ENCODE peak calls at places on chromosomes 12 and 14, in nine cellular contexts. E is GM23248, I is GM23338, W is PC-3, V is HCT116, D is OCI-LY7, N is MM.1S, M is neural progenitor cell, Z is SK-N-SH. K is an unnamed sample.

GRCh38 chr12:115944851-115945496 is 332.5 kb downstream of the MED13L start:
- DNase-seq in D (no peak), Z (no peak), E (no peak), M (no peak), I (no peak), W (no peak), N (no peak), V (no peak), K (no peak)

GRCh38 chr14:24194186-24194872 is 912 bp downstream of the TM9SF1 start:
- DNase-seq in M (no peak), Z (no peak), N (no peak), E (no peak), V (no peak), W (no peak), I (no peak), D (no peak), K (no peak)

GRCh38 chr12:70267550-70267949 is 24.3 kb downstream of the CNOT2 start:
- DNase-seq in N (no peak), Z (no peak), V (no peak), D (peak), M (no peak), W (no peak), E (peak), I (no peak), K (no peak)

GRCh38 chr14:40218282-40218941 is 786.2 kb upstream of the FBXO33 start:
- DNase-seq in D (peak), M (no peak), I (no peak), Z (no peak), E (no peak), W (peak), N (peak), V (no peak), K (no peak)

GRCh38 chr14:75454963-75455546 is 27.2 kb downstream of the JDP2 start:
- DNase-seq in I (no peak), D (no peak), N (no peak), E (peak), Z (peak), V (no peak), W (peak), M (no peak), K (peak)

GRCh38 chr12:50297996-50298395 is 14.7 kb upstream of the LIMA1 start:
- DNase-seq in D (no peak), W (peak), N (no peak), V (no peak), I (no peak), Z (no peak), E (no peak), M (no peak), K (peak)

GRCh38 chr12:57583008-57583831 is 7.8 kb upstream of the PIP4K2C start:
- DNase-seq in I (peak), E (peak), D (peak), M (peak), V (peak), N (peak), Z (peak), W (peak), K (peak)

GRCh38 chr12:100584261-100584660 is 10.8 kb downstream of the GAS2L3 start:
- DNase-seq in W (no peak), E (no peak), N (no peak), D (no peak), M (no peak), V (no peak), I (no peak), Z (no peak), K (no peak)

GRCh38 chr12:124347805-124348658 is 53.1 kb downstream of the RFLNA start:
- DNase-seq in I (peak), E (peak), M (peak), V (no peak), Z (peak), D (peak), N (no peak), W (no peak), K (no peak)

GRCh38 chr14:29016050-29016900 is 249.7 kb downstream of the FOXG1 start:
- DNase-seq in N (peak), M (peak), D (peak), V (no peak), E (peak), Z (peak), I (peak), W (peak), K (peak)

GRCh38 chr12:6554990-6555691 is 701 bp downstream of the IFFO1 start:
- DNase-seq in V (no peak), N (no peak), I (no peak), Z (peak), M (peak), W (no peak), E (peak), D (peak), K (no peak)

GRCh38 chr12:104415308-104415980 is 41.3 kb upstream of the CHST11 start:
- DNase-seq in N (no peak), Z (no peak), V (no peak), W (no peak), D (no peak), E (no peak), I (no peak), M (no peak), K (no peak)

GRCh38 chr14:74249433-74250375 is 10.5 kb downstream of the VSX2 start:
- DNase-seq in Z (no peak), M (no peak), W (peak), I (no peak), V (no peak), N (no peak), D (no peak), E (no peak), K (no peak)

GRCh38 chr12:81010641-81011040 is 67.2 kb upstream of the ACSS3 start:
- DNase-seq in Z (no peak), V (no peak), N (no peak), D (no peak), E (peak), I (no peak), M (no peak), W (no peak), K (no peak)

DNA sequence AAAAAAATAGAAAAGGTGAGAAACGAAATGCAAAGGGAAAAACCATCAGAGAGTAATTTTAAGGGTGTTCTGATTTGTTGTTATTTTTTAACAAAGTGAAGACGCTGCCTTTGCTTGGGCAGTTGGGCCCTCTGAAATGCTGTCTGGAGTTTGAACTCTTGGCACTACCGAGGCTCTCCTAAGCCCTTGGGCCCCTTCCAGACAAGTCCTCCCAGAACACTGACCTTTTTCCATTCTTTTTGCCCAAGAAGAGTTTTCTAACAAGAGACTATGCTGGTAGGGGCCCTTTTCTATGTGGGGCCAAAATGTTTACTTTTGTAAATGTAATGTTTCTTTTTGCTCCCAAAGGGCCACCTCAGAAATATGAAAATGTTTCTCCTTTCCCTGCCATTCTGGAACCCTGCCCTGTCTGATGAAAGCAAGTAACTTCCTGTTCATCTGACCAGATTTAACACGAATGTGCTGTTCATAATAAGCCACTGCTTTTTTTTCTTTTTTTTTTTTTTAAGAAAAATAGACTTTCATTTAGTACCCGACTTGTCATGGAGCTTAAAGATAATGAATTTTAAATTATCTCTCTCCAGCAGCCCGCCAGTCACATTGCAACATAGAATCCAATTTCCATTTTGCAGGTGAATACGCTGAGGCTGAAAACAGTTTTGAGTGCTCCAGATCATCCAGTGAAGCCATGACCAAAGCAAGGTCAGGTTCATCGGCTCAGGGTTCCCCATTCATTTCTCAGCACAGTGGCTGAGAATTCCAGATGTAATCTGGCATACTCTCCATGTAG is 170.0 kb downstream of the DPF3 start:
- DNase-seq in W (no peak), N (no peak), I (no peak), M (no peak), D (no peak), V (no peak), Z (no peak), E (peak), K (no peak)
- H3K4me3 ChIP-seq in W (no peak), N (no peak), I (no peak), M (no peak), D (no peak), V (no peak), Z (no peak), E (no peak), K (no peak)

DNA sequence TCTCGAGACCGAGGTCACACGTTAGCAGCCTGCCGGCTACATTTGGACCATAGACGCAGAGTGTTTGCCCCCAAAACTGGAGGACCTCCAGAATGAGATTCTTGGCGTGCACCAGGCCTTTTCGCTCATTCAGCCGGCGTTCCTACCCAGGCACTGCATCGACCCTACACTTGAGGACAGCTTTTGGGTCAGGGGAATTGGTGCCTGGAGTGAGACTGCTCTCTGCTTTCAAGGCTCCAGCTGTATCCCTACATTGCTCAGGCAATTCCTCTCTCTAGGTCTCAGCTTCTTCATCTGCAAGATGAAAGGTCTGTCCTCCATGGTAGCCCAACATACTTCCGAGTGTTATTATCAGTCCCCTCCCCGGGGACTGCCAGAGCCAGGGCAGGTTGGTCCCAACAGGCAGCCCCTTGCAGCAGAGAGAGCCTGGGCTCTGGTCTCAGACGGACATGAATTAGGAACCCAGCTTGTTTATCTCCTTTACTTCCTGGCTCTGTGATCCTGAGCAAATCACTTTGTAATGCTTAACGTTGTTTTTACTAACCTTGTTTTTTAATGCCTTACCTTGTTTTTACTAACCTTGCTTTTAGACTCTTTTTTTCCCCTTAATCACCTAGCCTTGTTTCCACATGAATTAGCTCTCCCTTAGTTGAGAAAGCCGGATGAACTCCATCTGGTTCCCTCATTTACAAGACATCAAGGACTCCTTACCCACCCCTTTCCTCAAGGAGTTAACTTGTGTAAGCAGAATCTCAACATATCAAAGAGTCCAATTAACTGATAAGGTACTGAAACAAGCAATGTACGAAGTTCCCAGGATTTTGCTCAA is 892 bp downstream of the TCHP start:
- DNase-seq in V (no peak), M (peak), E (peak), W (peak), D (peak), N (no peak), I (peak), Z (peak), K (no peak)
- TF ChIP-seq EZH2phosphoT487 in V (no peak), M (no peak), E (no peak), W (no peak), D (no peak), N (no peak), I (no peak), Z (no peak), K (no peak)

DNA sequence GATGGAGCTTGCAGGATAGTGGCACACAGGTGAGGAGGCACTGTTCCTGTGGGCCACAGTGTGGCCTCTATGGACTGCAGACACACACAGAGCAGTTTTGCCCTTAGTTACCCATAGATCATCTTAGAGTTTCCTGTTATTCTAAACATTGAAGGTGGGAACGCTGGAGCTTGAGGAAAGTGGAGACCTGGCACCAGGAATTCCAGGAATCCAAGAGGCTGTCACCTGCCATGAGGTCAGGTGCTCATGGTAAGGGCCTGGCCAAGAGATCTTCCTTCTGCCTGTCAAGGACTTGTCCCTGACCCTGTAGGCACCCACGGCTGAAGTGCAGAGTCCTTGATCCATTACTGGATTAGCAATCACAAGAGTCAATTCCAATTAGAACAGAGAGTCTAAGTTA is 65.2 kb upstream of the ACTN1 start:
- DNase-seq in Z (no peak), I (no peak), M (no peak), N (no peak), W (no peak), E (no peak), D (no peak), V (no peak), K (no peak)
- H3K4me3 ChIP-seq in Z (no peak), I (no peak), M (no peak), N (no peak), W (no peak), E (no peak), D (no peak), V (no peak), K (no peak)

DNA sequence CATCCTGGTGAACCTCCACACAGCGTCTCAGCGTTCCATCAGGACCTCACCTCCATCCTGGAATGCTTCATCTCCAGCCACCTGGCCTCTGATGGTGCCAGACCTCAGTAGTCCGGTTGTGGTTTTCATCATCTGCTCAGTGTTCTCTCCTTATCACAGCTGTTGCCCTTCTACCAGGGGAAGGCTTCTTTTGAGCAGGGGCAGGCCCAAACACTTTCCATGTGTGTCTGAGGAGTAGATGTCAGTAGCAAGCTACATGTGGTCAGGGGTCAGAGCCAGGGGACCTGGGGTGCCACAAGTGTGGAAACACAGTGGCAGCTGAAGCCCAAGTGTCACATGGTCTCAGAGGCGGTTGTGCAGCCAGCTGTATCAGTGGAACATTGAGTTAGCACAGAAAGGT is 30.2 kb upstream of the FGD4 start:
- DNase-seq in V (no peak), M (no peak), E (no peak), W (no peak), Z (no peak), N (no peak), I (no peak), D (no peak), K (no peak)
- TF ChIP-seq EZH2phosphoT487 in V (no peak), M (no peak), E (no peak), W (no peak), Z (no peak), N (no peak), I (no peak), D (no peak), K (no peak)